ENCODE peak calls at places on chromosomes 5 and 9, in six cellular contexts. U is left ventricle myocardium inferior; P is NCI-H1417; Y is stimulated activated CD8-positive, alpha-beta memory T cell treated with anti-CD3 and anti-CD28 coated beads, Interleukin-4, amount 100 ng/mL, for 1 hour; J is HCEC 1CT; K is fibroblast of the conjunctiva. N is an unnamed sample.

GRCh38 chr9:71609453-71609840 is 158.9 kb downstream of the CEMIP2 start:
- DNase-seq in U (no peak), P (no peak), Y (no peak), J (no peak), K (no peak), N (no peak)

GRCh38 chr5:133457956-133458355 is 154.4 kb downstream of the FSTL4 start:
- DNase-seq in U (no peak), P (no peak), Y (no peak), J (no peak), K (no peak), N (no peak)

GRCh38 chr9:4555251-4555650 is 65.0 kb downstream of the SLC1A1 start:
- DNase-seq in U (no peak), P (peak; percentile 31), Y (no peak), J (no peak), K (no peak), N (no peak)

GRCh38 chr5:180286-180918 is 10.9 kb upstream of the LRRC14B start:
- DNase-seq in U (no peak), P (no peak), Y (no peak), J (no peak), K (no peak), N (no peak)

GRCh38 chr9:2800385-2801179 is 43.3 kb downstream of the PUM3 start:
- DNase-seq in U (no peak), P (no peak), Y (no peak), J (no peak), K (no peak), N (no peak)

GRCh38 chr5:173826179-173826920 is 61.8 kb upstream of the CPEB4 start:
- DNase-seq in U (no peak), P (no peak), Y (no peak), J (no peak), K (no peak), N (no peak)

GRCh38 chr9:106179181-106179580 is 484.8 kb downstream of the TMEM38B start:
- DNase-seq in U (no peak), P (no peak), Y (no peak), J (no peak), K (no peak), N (no peak)

GRCh38 chr5:115549154-115549553 is 4.6 kb upstream of the FEM1C start:
- DNase-seq in U (no peak), P (no peak), Y (no peak), J (no peak), K (no peak), N (no peak)

GRCh38 chr5:33275391-33275790 is 165.4 kb upstream of the TARS1 start:
- DNase-seq in U (no peak), P (no peak), Y (no peak), J (no peak), K (no peak), N (no peak)

GRCh38 chr5:51099173-51099853 is 283.9 kb upstream of the ISL1 start:
- DNase-seq in U (no peak), P (no peak), Y (no peak), J (no peak), K (no peak), N (no peak)

GRCh38 chr5:6829150-6829784 is 116.0 kb downstream of the TENT4A start:
- DNase-seq in U (no peak), P (no peak), Y (no peak), J (no peak), K (no peak), N (peak; percentile 40)

GRCh38 chr9:80605793-80606192 is 1034.0 kb downstream of the TLE4 start:
- DNase-seq in U (no peak), P (no peak), Y (no peak), J (no peak), K (no peak), N (no peak)

GRCh38 chr9:126456802-126457547 is 130.3 kb downstream of the MVB12B start:
- DNase-seq in U (no peak), P (no peak), Y (no peak), J (no peak), K (no peak), N (no peak)

GRCh38 chr9:78300209-78300608 is 3.3 kb downstream of the PSAT1 start:
- DNase-seq in U (no peak), P (no peak), Y (no peak), J (no peak), K (no peak), N (no peak)

GRCh38 chr5:31213676-31214638 is 20.5 kb downstream of the CDH6 start:
- DNase-seq in U (no peak), P (no peak), Y (no peak), J (no peak), K (no peak), N (no peak)

GRCh38 chr5:156201793-156202388 is 125.1 kb upstream of the SGCD start:
- DNase-seq in U (no peak), P (no peak), Y (no peak), J (peak; percentile 78), K (peak; percentile 35), N (peak; percentile 76)

GRCh38 chr5:377326-377981 is 55.9 kb downstream of the AHRR start:
- DNase-seq in U (no peak), P (no peak), Y (no peak), J (no peak), K (no peak), N (no peak)

GRCh38 chr5:56207537-56207936 is 25.6 kb downstream of the ANKRD55 start:
- DNase-seq in U (no peak), P (no peak), Y (no peak), J (peak; percentile 70), K (no peak), N (no peak)

GRCh38 chr5:167861931-167862426 is 429.5 kb upstream of the WWC1 start:
- DNase-seq in U (no peak), P (no peak), Y (no peak), J (no peak), K (no peak), N (no peak)

GRCh38 chr5:54643679-54644078 is 126.1 kb downstream of the SNX18 start:
- DNase-seq in U (no peak), P (no peak), Y (no peak), J (peak; percentile 86), K (no peak), N (peak; percentile 75)